ENCODE peak calls at places on chromosomes 3 and 15, in six cellular contexts. T, N, P, H, O and S are unnamed samples.

GRCh38 chr15:70855764-70856163 is 1.8 kb upstream of the LARP6 start:
- DNase-seq in T (no peak), N (no peak), P (no peak), H (no peak), O (no peak), S (no peak)

GRCh38 chr3:64686446-64686908 is 1.3 kb downstream of the ADAMTS9 start:
- DNase-seq in T (no peak), N (peak), P (peak), H (no peak), O (no peak), S (no peak)

GRCh38 chr3:133208184-133208583 is 170.0 kb downstream of the TMEM108 start:
- DNase-seq in T (no peak), N (no peak), P (no peak), H (no peak), O (no peak), S (no peak)

GRCh38 chr3:112078125-112079083 is 7.8 kb upstream of the C3orf52 start:
- DNase-seq in T (no peak), N (no peak), P (no peak), H (no peak), O (no peak), S (no peak)

GRCh38 chr3:189490749-189491148 is 140.4 kb upstream of the TP63 start:
- DNase-seq in T (no peak), N (no peak), P (no peak), H (no peak), O (no peak), S (no peak)

GRCh38 chr15:56988219-56988618 is 69.8 kb downstream of the TCF12 start:
- DNase-seq in T (no peak), N (no peak), P (no peak), H (no peak), O (no peak), S (no peak)

GRCh38 chr3:151875759-151876158 is 2.3 kb downstream of the SUCNR1 start:
- DNase-seq in T (no peak), N (no peak), P (no peak), H (no peak), O (no peak), S (no peak)

GRCh38 chr3:3689601-3690375 is 109.4 kb upstream of the LRRN1 start:
- DNase-seq in T (no peak), N (no peak), P (no peak), H (no peak), O (no peak), S (no peak)

GRCh38 chr15:81047948-81048347 is 47.2 kb downstream of the TLNRD1 start:
- DNase-seq in T (no peak), N (no peak), P (no peak), H (no peak), O (no peak), S (no peak)

GRCh38 chr3:143637133-143637532 is 211.1 kb downstream of the SLC9A9 start:
- DNase-seq in T (no peak), N (no peak), P (no peak), H (no peak), O (no peak), S (no peak)

GRCh38 chr3:169362261-169362660 is 301.3 kb downstream of the MECOM start:
- DNase-seq in T (no peak), N (no peak), P (no peak), H (no peak), O (peak), S (peak)

GRCh38 chr3:194262345-194263305 is 88.5 kb downstream of the CPN2 start:
- DNase-seq in T (no peak), N (no peak), P (no peak), H (no peak), O (no peak), S (no peak)

GRCh38 chr3:45929042-45929679 is 14.1 kb upstream of the CXCR6 start:
- DNase-seq in T (peak), N (peak), P (peak), H (peak), O (peak), S (no peak)

GRCh38 chr3:142586803-142587406 is 8.4 kb upstream of the ATR start:
- DNase-seq in T (peak), N (peak), P (peak), H (no peak), O (peak), S (peak)

GRCh38 chr3:4495294-4496110 is 2.4 kb downstream of the ITPR1 start:
- DNase-seq in T (no peak), N (no peak), P (no peak), H (no peak), O (peak), S (no peak)

GRCh38 chr3:51642462-51642861 is 28.6 kb upstream of the TEX264 start:
- DNase-seq in T (no peak), N (no peak), P (no peak), H (no peak), O (peak), S (peak)

GRCh38 chr15:77024273-77025065 is 29.5 kb downstream of the PSTPIP1 start:
- DNase-seq in T (peak), N (peak), P (peak), H (peak), O (peak), S (peak)

GRCh38 chr3:192899540-192899982 is 18.1 kb downstream of the MB21D2 start:
- DNase-seq in T (peak), N (no peak), P (no peak), H (no peak), O (peak), S (no peak)

GRCh38 chr3:195546130-195546560 is 3.0 kb upstream of the PPP1R2 start:
- DNase-seq in T (peak), N (no peak), P (no peak), H (no peak), O (peak), S (no peak)

GRCh38 chr3:33383951-33384350 is 56.3 kb downstream of the UBP1 start:
- DNase-seq in T (no peak), N (no peak), P (no peak), H (no peak), O (no peak), S (no peak)

GRCh38 chr3:72597756-72598195 is 250.5 kb downstream of the SHQ1 start:
- DNase-seq in T (no peak), N (peak), P (peak), H (no peak), O (peak), S (no peak)

GRCh38 chr3:12830785-12831581 is 10.4 kb downstream of the RPL32 start:
- DNase-seq in T (no peak), N (no peak), P (no peak), H (no peak), O (no peak), S (no peak)

GRCh38 chr3:94862703-94863102 is 799.8 kb downstream of the NSUN3 start:
- DNase-seq in T (no peak), N (peak), P (peak), H (no peak), O (no peak), S (no peak)

GRCh38 chr3:99714146-99714545 is 75.8 kb downstream of the COL8A1 start:
- DNase-seq in T (no peak), N (no peak), P (no peak), H (no peak), O (peak), S (no peak)

GRCh38 chr3:43742935-43743334 is 52.2 kb downstream of the ABHD5 start:
- DNase-seq in T (no peak), N (no peak), P (no peak), H (no peak), O (peak), S (no peak)

GRCh38 chr3:143140550-143140949 is 21.0 kb downstream of the CHST2 start:
- DNase-seq in T (no peak), N (no peak), P (no peak), H (no peak), O (no peak), S (no peak)

GRCh38 chr3:50567386-50568182 is at the start of gene C3orf18:
- DNase-seq in T (peak), N (peak), P (peak), H (peak), O (peak), S (no peak)

GRCh38 chr15:81229596-81229995 is 32.9 kb downstream of the IL16 start:
- DNase-seq in T (no peak), N (no peak), P (no peak), H (no peak), O (peak), S (no peak)

GRCh38 chr3:195870442-195870841 is 37.9 kb downstream of the TNK2 start:
- DNase-seq in T (no peak), N (no peak), P (no peak), H (no peak), O (no peak), S (no peak)